ENCODE peak calls at places on chromosomes 5 and 9, in four cellular contexts. G is ovary, J is pancreas, Y is left ventricle myocardium inferior. D is an unnamed sample. For H3K4me1, the result is how much of the 10 kb centered on the place peaks cover.

GRCh38 chr5:149938791-149939358 is 5.7 kb downstream of the PDE6A start:
- DNase-seq in G (no peak), J (no peak), Y (no peak), D (peak)

GRCh38 chr9:13444272-13444608 is 164.7 kb upstream of the MPDZ start:
- DNase-seq in G (no peak), J (no peak), Y (no peak), D (no peak)

GRCh38 chr9:6930827-6931226 is 173.1 kb downstream of the KDM4C start:
- DNase-seq in G (no peak), J (no peak), Y (no peak), D (no peak)

GRCh38 chr5:146426853-146427618 is 20.1 kb upstream of the TCERG1 start:
- DNase-seq in G (no peak), J (no peak), Y (no peak), D (no peak)

GRCh38 chr5:39675676-39676075 is 250.9 kb upstream of the DAB2 start:
- DNase-seq in G (no peak), J (no peak), Y (no peak), D (no peak)

GRCh38 chr5:149665416-149666163 is 64.5 kb upstream of the PPARGC1B start:
- DNase-seq in G (no peak), J (no peak), Y (no peak), D (no peak)

GRCh38 chr5:137268646-137269045 is 230.5 kb downstream of the SPOCK1 start:
- DNase-seq in G (no peak), J (no peak), Y (no peak), D (no peak)

GRCh38 chr9:135555910-135556309 is 5.6 kb upstream of the PAEP start:
- DNase-seq in G (no peak), J (no peak), Y (no peak), D (no peak)

GRCh38 chr5:153559926-153560325 is 69.5 kb downstream of the GRIA1 start:
- DNase-seq in G (no peak), J (no peak), Y (no peak), D (no peak)

GRCh38 chr5:126982926-126983873 is 47.2 kb downstream of the MARCHF3 start:
- DNase-seq in G (no peak), J (no peak), Y (no peak), D (no peak)

GRCh38 chr5:135245521-135246499 is 153.2 kb downstream of the MACROH2A1 start:
- DNase-seq in G (no peak), J (no peak), Y (no peak), D (peak)

GRCh38 chr5:67880358-67880810 is 335.2 kb upstream of the PIK3R1 start:
- DNase-seq in G (no peak), J (no peak), Y (no peak), D (no peak)

GRCh38 chr9:115494958-115495690 is 377.2 kb upstream of the TNC start:
- DNase-seq in G (no peak), J (no peak), Y (no peak), D (no peak)

DNA sequence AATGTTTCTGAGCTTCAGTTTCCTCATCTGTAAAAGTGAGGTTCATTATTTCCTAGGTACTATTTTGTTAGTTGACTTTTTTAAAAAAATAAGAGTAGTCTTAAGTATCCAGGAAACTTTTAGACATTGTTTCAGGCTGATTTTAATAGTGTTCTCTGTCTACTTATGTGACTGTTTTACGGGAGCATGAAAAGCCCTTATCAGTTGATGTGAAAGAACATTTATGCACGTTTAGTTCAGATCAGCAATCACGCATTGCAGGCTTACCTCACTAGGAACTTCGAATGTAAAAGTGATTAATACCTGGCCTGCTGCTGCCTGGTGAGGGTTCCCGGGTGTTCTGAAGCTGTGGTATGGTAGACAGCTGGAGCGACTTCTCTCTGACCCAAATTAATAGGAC is 8.1 kb downstream of the SNX18 start:
- DNase-seq in G (no peak), J (no peak), Y (no peak), D (no peak)
- H3K4me1 ChIP-seq in G (under half), J (under half), Y (half or more), D (under half)

DNA sequence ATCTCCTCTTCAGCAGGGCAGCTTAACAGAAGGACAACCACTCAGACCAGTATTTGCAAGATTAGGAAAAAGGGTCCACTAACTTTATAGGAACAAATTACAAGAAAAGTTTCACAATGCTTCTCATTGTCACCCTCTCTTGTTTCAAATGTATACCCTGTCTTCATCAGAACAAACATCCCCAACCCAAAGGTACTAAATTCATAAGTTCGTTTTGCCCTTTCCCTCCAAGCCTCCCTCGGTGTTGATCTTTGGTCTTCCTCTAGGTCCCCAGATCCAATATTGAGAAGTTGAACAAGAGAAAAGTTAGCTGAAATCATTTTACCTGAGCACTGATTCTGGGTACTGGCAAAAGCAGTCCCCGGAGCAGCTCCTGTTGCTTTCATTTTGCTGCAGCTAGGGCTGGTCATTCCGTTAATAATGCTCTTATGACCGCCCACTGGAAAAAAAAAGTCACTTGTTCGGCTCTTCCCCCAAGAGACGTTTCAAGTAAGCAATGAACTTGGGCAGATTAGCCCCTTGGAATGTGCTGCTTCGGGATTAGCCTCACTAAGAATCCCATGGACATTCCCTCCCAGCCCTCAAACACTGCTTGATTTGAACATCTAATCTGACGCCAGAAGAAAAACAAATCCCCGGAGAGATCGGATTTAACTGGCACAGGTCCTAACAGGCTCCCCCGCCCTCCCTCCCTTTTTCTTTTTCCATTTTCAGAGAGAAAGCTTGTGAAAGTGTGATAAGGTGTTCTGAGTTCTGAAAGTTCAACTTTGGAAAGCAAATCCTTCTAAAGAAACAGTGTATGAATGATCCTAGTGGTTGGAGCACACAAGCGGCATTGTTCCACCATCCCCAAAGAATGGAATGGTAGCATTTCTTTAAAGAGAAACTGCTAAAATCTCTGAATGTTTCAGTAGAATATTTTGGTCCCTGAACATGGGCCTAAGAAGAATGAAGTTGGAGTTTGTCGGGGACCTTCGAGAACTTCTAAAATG is 252.5 kb downstream of the TRPM3 start:
- DNase-seq in G (peak), J (no peak), Y (no peak), D (no peak)
- H3K4me3 ChIP-seq in G (peak), J (peak), Y (peak), D (no peak)

GRCh38 chr5:107796797-107797196 is 126.1 kb upstream of the EFNA5 start:
- DNase-seq in G (no peak), J (no peak), Y (no peak), D (no peak)
- TF ChIP-seq CTCF in G (no peak), J (no peak), Y (no peak), D (no peak)

GRCh38 chr5:172915514-172915913 is 43.7 kb upstream of the RPL26L1 start:
- DNase-seq in G (no peak), J (no peak), Y (no peak), D (no peak)

GRCh38 chr5:172911976-172912375 is 47.2 kb upstream of the RPL26L1 start:
- DNase-seq in G (no peak), J (no peak), Y (no peak), D (no peak)

GRCh38 chr5:172910828-172911627 is 48.2 kb upstream of the RPL26L1 start:
- DNase-seq in G (no peak), J (no peak), Y (peak), D (no peak)

GRCh38 chr5:172911628-172911880 is 47.7 kb upstream of the RPL26L1 start:
- DNase-seq in G (no peak), J (no peak), Y (no peak), D (no peak)

DNA sequence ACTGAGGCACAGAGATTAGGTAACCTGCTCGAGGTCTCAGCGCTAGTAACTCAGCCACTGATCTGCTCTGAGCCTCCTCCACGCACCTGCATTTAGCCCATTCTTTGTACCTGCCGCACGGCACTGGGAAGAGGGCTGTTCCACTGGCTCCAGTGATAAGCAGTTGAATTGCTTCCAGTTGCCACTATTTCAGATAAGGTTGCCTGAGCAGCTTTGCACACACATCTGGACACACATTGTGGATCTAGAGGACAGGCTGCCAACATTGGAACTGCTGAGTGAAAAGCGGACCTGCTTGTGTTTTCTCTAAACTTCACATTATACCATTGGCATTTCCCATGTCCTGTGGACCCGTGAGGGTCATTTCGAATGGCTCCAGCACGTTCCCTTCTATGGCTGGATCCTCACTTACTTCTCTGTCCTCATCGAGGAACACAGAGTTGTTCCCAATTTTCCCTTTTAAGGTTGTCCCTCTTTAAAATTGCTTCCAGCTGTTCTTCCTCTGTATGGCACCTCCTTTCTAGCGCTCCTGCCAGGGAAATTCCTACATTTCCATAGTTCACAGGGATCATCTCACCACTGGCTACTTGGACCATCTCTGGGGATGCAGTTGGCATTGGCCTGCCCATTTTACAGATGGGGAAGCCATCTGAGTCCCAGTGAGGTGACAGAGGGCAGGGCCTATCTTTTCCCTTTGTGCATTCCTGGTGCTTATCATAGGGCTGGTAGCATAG is 45.9 kb upstream of the RPL26L1 start:
- DNase-seq in G (no peak), J (peak), Y (no peak), D (no peak)
- H3K4me1 ChIP-seq in G (under half), J (under half), Y (under half), D (under half)

DNA sequence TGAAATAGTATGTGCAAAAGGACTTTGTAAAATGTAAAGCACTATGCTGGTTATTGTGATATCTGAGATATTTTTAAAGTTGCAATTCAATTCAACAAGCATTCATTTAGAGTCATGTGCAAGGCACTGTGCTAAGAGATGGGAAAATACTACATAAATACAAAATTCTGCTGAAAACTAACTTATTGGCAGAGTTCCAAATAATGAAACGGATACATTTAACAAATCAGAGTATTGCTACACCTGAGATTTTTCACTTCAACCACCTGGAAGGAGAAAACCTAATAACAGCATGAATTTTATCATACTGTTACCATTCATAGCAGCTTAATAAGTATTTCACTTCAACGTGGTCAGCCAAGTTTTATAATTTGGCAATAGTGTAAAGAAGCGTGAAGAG is 6.1 kb upstream of the CTNNAL1 start:
- DNase-seq in G (no peak), J (no peak), Y (no peak), D (no peak)
- H3K4me3 ChIP-seq in G (no peak), J (no peak), Y (no peak), D (no peak)

GRCh38 chr5:59346514-59346913 is 547.0 kb downstream of the PDE4D start:
- DNase-seq in G (no peak), J (no peak), Y (no peak), D (no peak)

GRCh38 chr5:59351076-59351794 is 542.3 kb downstream of the PDE4D start:
- DNase-seq in G (peak), J (no peak), Y (no peak), D (no peak)

GRCh38 chr5:59346987-59347386 is 546.5 kb downstream of the PDE4D start:
- DNase-seq in G (no peak), J (no peak), Y (no peak), D (no peak)

DNA sequence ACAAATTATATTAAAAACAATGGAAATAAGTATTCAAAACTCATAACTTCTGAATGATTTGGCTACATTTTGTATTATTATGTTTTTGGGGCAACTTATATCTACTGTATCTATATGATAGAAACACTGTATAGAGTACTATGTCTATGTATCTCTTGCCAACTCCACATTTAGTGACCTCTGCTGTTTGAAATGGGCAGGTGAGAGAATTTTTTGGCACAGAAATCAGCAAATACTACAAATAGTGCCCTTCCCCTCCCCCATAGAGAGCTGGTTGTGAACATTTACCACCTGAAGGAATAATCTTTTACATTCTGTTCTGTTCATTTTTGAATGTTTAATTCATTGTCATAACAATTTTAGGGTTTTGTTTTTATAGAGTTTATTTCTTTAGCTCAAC is 545.3 kb downstream of the PDE4D start:
- DNase-seq in G (no peak), J (no peak), Y (no peak), D (no peak)
- TF ChIP-seq CTCF in G (no peak), J (no peak), Y (no peak), D (peak)

D was measured in RWPE2.